ENCODE peak calls at places on chromosomes 4 and X, in nine cellular contexts. One of them, this sample, is unnamed.

GRCh38 chr4:169060396-169061081 is 50.5 kb upstream of the CBR4 start:
- DNase-seq in activated naive CD8-positive, alpha-beta T cell treated with anti-CD3 and anti-CD28 coated beads, Interleukin-2, amount 50 U/mL, for 24 hours: no peak
- DNase-seq in NCI-H345: no peak
- DNase-seq in H9: no peak
- DNase-seq in neural crest cell: no peak
- DNase-seq in GM13977: no peak
- DNase-seq in hypothalamus: no peak
- DNase-seq in fibroblast of mammary gland: peak; percentile 28
- DNase-seq in kidney glomerular epithelial cell: no peak
- DNase-seq in this sample: no peak

GRCh38 chr4:153428816-153429592 is 37.2 kb upstream of the TMEM131L start:
- DNase-seq in activated naive CD8-positive, alpha-beta T cell treated with anti-CD3 and anti-CD28 coated beads, Interleukin-2, amount 50 U/mL, for 24 hours: no peak
- DNase-seq in NCI-H345: no peak
- DNase-seq in H9: no peak
- DNase-seq in neural crest cell: no peak
- DNase-seq in GM13977: no peak
- DNase-seq in hypothalamus: no peak
- DNase-seq in fibroblast of mammary gland: no peak
- DNase-seq in kidney glomerular epithelial cell: no peak
- DNase-seq in this sample: no peak

GRCh38 chr4:68673143-68673542 is 2.7 kb upstream of the UGT2B15 start:
- DNase-seq in activated naive CD8-positive, alpha-beta T cell treated with anti-CD3 and anti-CD28 coated beads, Interleukin-2, amount 50 U/mL, for 24 hours: no peak
- DNase-seq in NCI-H345: no peak
- DNase-seq in H9: no peak
- DNase-seq in neural crest cell: no peak
- DNase-seq in GM13977: no peak
- DNase-seq in hypothalamus: no peak
- DNase-seq in fibroblast of mammary gland: no peak
- DNase-seq in kidney glomerular epithelial cell: no peak
- DNase-seq in this sample: no peak

GRCh38 chrX:152912121-152912520 is 14.3 kb downstream of the ZNF185 start:
- DNase-seq in activated naive CD8-positive, alpha-beta T cell treated with anti-CD3 and anti-CD28 coated beads, Interleukin-2, amount 50 U/mL, for 24 hours: no peak
- DNase-seq in NCI-H345: no peak
- DNase-seq in H9: peak; percentile 48
- DNase-seq in neural crest cell: no peak
- DNase-seq in GM13977: no peak
- DNase-seq in hypothalamus: no peak
- DNase-seq in fibroblast of mammary gland: no peak
- DNase-seq in kidney glomerular epithelial cell: no peak
- DNase-seq in this sample: no peak

GRCh38 chrX:38654302-38654701 is 93.0 kb downstream of the TSPAN7 start:
- DNase-seq in activated naive CD8-positive, alpha-beta T cell treated with anti-CD3 and anti-CD28 coated beads, Interleukin-2, amount 50 U/mL, for 24 hours: no peak
- DNase-seq in NCI-H345: peak; percentile 0
- DNase-seq in H9: no peak
- DNase-seq in neural crest cell: no peak
- DNase-seq in GM13977: no peak
- DNase-seq in hypothalamus: no peak
- DNase-seq in fibroblast of mammary gland: peak; percentile 35
- DNase-seq in kidney glomerular epithelial cell: peak; percentile 4
- DNase-seq in this sample: no peak

GRCh38 chr4:169189372-169189771 is 81.4 kb downstream of the SH3RF1 start:
- DNase-seq in activated naive CD8-positive, alpha-beta T cell treated with anti-CD3 and anti-CD28 coated beads, Interleukin-2, amount 50 U/mL, for 24 hours: no peak
- DNase-seq in NCI-H345: no peak
- DNase-seq in H9: no peak
- DNase-seq in neural crest cell: no peak
- DNase-seq in GM13977: no peak
- DNase-seq in hypothalamus: no peak
- DNase-seq in fibroblast of mammary gland: no peak
- DNase-seq in kidney glomerular epithelial cell: no peak
- DNase-seq in this sample: no peak

GRCh38 chrX:2385224-2385623 is 115.6 kb downstream of the DHRSX start:
- DNase-seq in activated naive CD8-positive, alpha-beta T cell treated with anti-CD3 and anti-CD28 coated beads, Interleukin-2, amount 50 U/mL, for 24 hours: no peak
- DNase-seq in NCI-H345: no peak
- DNase-seq in H9: no peak
- DNase-seq in neural crest cell: no peak
- DNase-seq in GM13977: no peak
- DNase-seq in hypothalamus: no peak
- DNase-seq in fibroblast of mammary gland: peak; percentile 83
- DNase-seq in kidney glomerular epithelial cell: no peak
- DNase-seq in this sample: no peak

GRCh38 chr4:48109413-48110263 is 24.4 kb downstream of the TXK start:
- DNase-seq in activated naive CD8-positive, alpha-beta T cell treated with anti-CD3 and anti-CD28 coated beads, Interleukin-2, amount 50 U/mL, for 24 hours: no peak
- DNase-seq in NCI-H345: peak; percentile 25
- DNase-seq in H9: no peak
- DNase-seq in neural crest cell: no peak
- DNase-seq in GM13977: peak; percentile 51
- DNase-seq in hypothalamus: no peak
- DNase-seq in fibroblast of mammary gland: peak; percentile 49
- DNase-seq in kidney glomerular epithelial cell: peak; percentile 51
- DNase-seq in this sample: no peak

GRCh38 chrX:129653181-129653984 is 1.4 kb downstream of the APLN start:
- DNase-seq in activated naive CD8-positive, alpha-beta T cell treated with anti-CD3 and anti-CD28 coated beads, Interleukin-2, amount 50 U/mL, for 24 hours: no peak
- DNase-seq in NCI-H345: peak; percentile 18
- DNase-seq in H9: peak; percentile 19
- DNase-seq in neural crest cell: no peak
- DNase-seq in GM13977: no peak
- DNase-seq in hypothalamus: no peak
- DNase-seq in fibroblast of mammary gland: no peak
- DNase-seq in kidney glomerular epithelial cell: no peak
- DNase-seq in this sample: no peak

GRCh38 chr4:106421441-106422296 is 53.1 kb upstream of the GIMD1 start:
- DNase-seq in activated naive CD8-positive, alpha-beta T cell treated with anti-CD3 and anti-CD28 coated beads, Interleukin-2, amount 50 U/mL, for 24 hours: no peak
- DNase-seq in NCI-H345: no peak
- DNase-seq in H9: no peak
- DNase-seq in neural crest cell: no peak
- DNase-seq in GM13977: no peak
- DNase-seq in hypothalamus: no peak
- DNase-seq in fibroblast of mammary gland: no peak
- DNase-seq in kidney glomerular epithelial cell: peak; percentile 85
- DNase-seq in this sample: no peak

GRCh38 chrX:28639502-28639901 is 52.3 kb downstream of the IL1RAPL1 start:
- DNase-seq in activated naive CD8-positive, alpha-beta T cell treated with anti-CD3 and anti-CD28 coated beads, Interleukin-2, amount 50 U/mL, for 24 hours: no peak
- DNase-seq in NCI-H345: no peak
- DNase-seq in H9: no peak
- DNase-seq in neural crest cell: no peak
- DNase-seq in GM13977: no peak
- DNase-seq in hypothalamus: no peak
- DNase-seq in fibroblast of mammary gland: no peak
- DNase-seq in kidney glomerular epithelial cell: no peak
- DNase-seq in this sample: no peak

GRCh38 chr4:105998210-105998609 is 102.9 kb downstream of the NPNT start:
- DNase-seq in activated naive CD8-positive, alpha-beta T cell treated with anti-CD3 and anti-CD28 coated beads, Interleukin-2, amount 50 U/mL, for 24 hours: no peak
- DNase-seq in NCI-H345: peak; percentile 2
- DNase-seq in H9: no peak
- DNase-seq in neural crest cell: no peak
- DNase-seq in GM13977: no peak
- DNase-seq in hypothalamus: no peak
- DNase-seq in fibroblast of mammary gland: no peak
- DNase-seq in kidney glomerular epithelial cell: peak; percentile 69
- DNase-seq in this sample: no peak

GRCh38 chrX:148049441-148049840 is 68.3 kb downstream of the FMR1NB start:
- DNase-seq in activated naive CD8-positive, alpha-beta T cell treated with anti-CD3 and anti-CD28 coated beads, Interleukin-2, amount 50 U/mL, for 24 hours: no peak
- DNase-seq in NCI-H345: peak; percentile 10
- DNase-seq in H9: no peak
- DNase-seq in neural crest cell: no peak
- DNase-seq in GM13977: peak; percentile 49
- DNase-seq in hypothalamus: no peak
- DNase-seq in fibroblast of mammary gland: peak; percentile 45
- DNase-seq in kidney glomerular epithelial cell: peak; percentile 2
- DNase-seq in this sample: no peak

GRCh38 chr4:135281230-135281629 is 1079.6 kb upstream of the PABPC4L start:
- DNase-seq in activated naive CD8-positive, alpha-beta T cell treated with anti-CD3 and anti-CD28 coated beads, Interleukin-2, amount 50 U/mL, for 24 hours: no peak
- DNase-seq in NCI-H345: no peak
- DNase-seq in H9: no peak
- DNase-seq in neural crest cell: no peak
- DNase-seq in GM13977: no peak
- DNase-seq in hypothalamus: no peak
- DNase-seq in fibroblast of mammary gland: no peak
- DNase-seq in kidney glomerular epithelial cell: no peak
- DNase-seq in this sample: no peak

GRCh38 chrX:13791559-13791958 is 25.3 kb downstream of the GPM6B start:
- DNase-seq in activated naive CD8-positive, alpha-beta T cell treated with anti-CD3 and anti-CD28 coated beads, Interleukin-2, amount 50 U/mL, for 24 hours: no peak
- DNase-seq in NCI-H345: no peak
- DNase-seq in H9: no peak
- DNase-seq in neural crest cell: no peak
- DNase-seq in GM13977: no peak
- DNase-seq in hypothalamus: peak; percentile 26
- DNase-seq in fibroblast of mammary gland: peak; percentile 38
- DNase-seq in kidney glomerular epithelial cell: no peak
- DNase-seq in this sample: peak; percentile 21

GRCh38 chrX:12567857-12568256 is 223.4 kb upstream of the PRPS2 start:
- DNase-seq in activated naive CD8-positive, alpha-beta T cell treated with anti-CD3 and anti-CD28 coated beads, Interleukin-2, amount 50 U/mL, for 24 hours: no peak
- DNase-seq in NCI-H345: no peak
- DNase-seq in H9: no peak
- DNase-seq in neural crest cell: no peak
- DNase-seq in GM13977: no peak
- DNase-seq in hypothalamus: no peak
- DNase-seq in fibroblast of mammary gland: peak; percentile 25
- DNase-seq in kidney glomerular epithelial cell: no peak
- DNase-seq in this sample: no peak

GRCh38 chrX:140710710-140711109 is 1.2 kb downstream of the LINC00632 start:
- DNase-seq in activated naive CD8-positive, alpha-beta T cell treated with anti-CD3 and anti-CD28 coated beads, Interleukin-2, amount 50 U/mL, for 24 hours: no peak
- DNase-seq in NCI-H345: no peak
- DNase-seq in H9: no peak
- DNase-seq in neural crest cell: peak; percentile 10
- DNase-seq in GM13977: no peak
- DNase-seq in hypothalamus: peak; percentile 6
- DNase-seq in fibroblast of mammary gland: no peak
- DNase-seq in kidney glomerular epithelial cell: no peak
- DNase-seq in this sample: no peak

GRCh38 chr4:42397256-42397634 is at the start of gene SHISA3:
- DNase-seq in activated naive CD8-positive, alpha-beta T cell treated with anti-CD3 and anti-CD28 coated beads, Interleukin-2, amount 50 U/mL, for 24 hours: peak; percentile 25
- DNase-seq in NCI-H345: no peak
- DNase-seq in H9: peak; percentile 70
- DNase-seq in neural crest cell: peak; percentile 43
- DNase-seq in GM13977: peak; percentile 55
- DNase-seq in hypothalamus: no peak
- DNase-seq in fibroblast of mammary gland: peak; percentile 24
- DNase-seq in kidney glomerular epithelial cell: no peak
- DNase-seq in this sample: no peak

GRCh38 chr4:141464366-141464765 is 172.0 kb upstream of the IL15 start:
- DNase-seq in activated naive CD8-positive, alpha-beta T cell treated with anti-CD3 and anti-CD28 coated beads, Interleukin-2, amount 50 U/mL, for 24 hours: no peak
- DNase-seq in NCI-H345: peak; percentile 66
- DNase-seq in H9: no peak
- DNase-seq in neural crest cell: no peak
- DNase-seq in GM13977: no peak
- DNase-seq in hypothalamus: no peak
- DNase-seq in fibroblast of mammary gland: no peak
- DNase-seq in kidney glomerular epithelial cell: no peak
- DNase-seq in this sample: no peak

GRCh38 chr4:160450861-160451260 is 1348.0 kb downstream of the RAPGEF2 start:
- DNase-seq in activated naive CD8-positive, alpha-beta T cell treated with anti-CD3 and anti-CD28 coated beads, Interleukin-2, amount 50 U/mL, for 24 hours: no peak
- DNase-seq in NCI-H345: no peak
- DNase-seq in H9: no peak
- DNase-seq in neural crest cell: no peak
- DNase-seq in GM13977: no peak
- DNase-seq in hypothalamus: no peak
- DNase-seq in fibroblast of mammary gland: no peak
- DNase-seq in kidney glomerular epithelial cell: no peak
- DNase-seq in this sample: no peak

GRCh38 chrX:3788494-3789233 is 75.2 kb upstream of the PRKX start:
- DNase-seq in activated naive CD8-positive, alpha-beta T cell treated with anti-CD3 and anti-CD28 coated beads, Interleukin-2, amount 50 U/mL, for 24 hours: no peak
- DNase-seq in NCI-H345: peak; percentile 18
- DNase-seq in H9: peak; percentile 58
- DNase-seq in neural crest cell: no peak
- DNase-seq in GM13977: no peak
- DNase-seq in hypothalamus: no peak
- DNase-seq in fibroblast of mammary gland: no peak
- DNase-seq in kidney glomerular epithelial cell: no peak
- DNase-seq in this sample: no peak

GRCh38 chrX:1440506-1440905 is 12.2 kb downstream of the ASMTL start:
- DNase-seq in activated naive CD8-positive, alpha-beta T cell treated with anti-CD3 and anti-CD28 coated beads, Interleukin-2, amount 50 U/mL, for 24 hours: no peak
- DNase-seq in NCI-H345: no peak
- DNase-seq in H9: no peak
- DNase-seq in neural crest cell: no peak
- DNase-seq in GM13977: no peak
- DNase-seq in hypothalamus: no peak
- DNase-seq in fibroblast of mammary gland: no peak
- DNase-seq in kidney glomerular epithelial cell: no peak
- DNase-seq in this sample: no peak

GRCh38 chr4:6917445-6918241 is 8.0 kb downstream of the TBC1D14 start:
- DNase-seq in activated naive CD8-positive, alpha-beta T cell treated with anti-CD3 and anti-CD28 coated beads, Interleukin-2, amount 50 U/mL, for 24 hours: peak; percentile 62
- DNase-seq in NCI-H345: peak; percentile 94
- DNase-seq in H9: peak; percentile 59
- DNase-seq in neural crest cell: no peak
- DNase-seq in GM13977: peak; percentile 68
- DNase-seq in hypothalamus: no peak
- DNase-seq in fibroblast of mammary gland: no peak
- DNase-seq in kidney glomerular epithelial cell: peak; percentile 12
- DNase-seq in this sample: no peak

GRCh38 chr4:6194458-6195195 is 5.7 kb downstream of the JAKMIP1 start:
- DNase-seq in activated naive CD8-positive, alpha-beta T cell treated with anti-CD3 and anti-CD28 coated beads, Interleukin-2, amount 50 U/mL, for 24 hours: no peak
- DNase-seq in NCI-H345: no peak
- DNase-seq in H9: no peak
- DNase-seq in neural crest cell: no peak
- DNase-seq in GM13977: no peak
- DNase-seq in hypothalamus: no peak
- DNase-seq in fibroblast of mammary gland: no peak
- DNase-seq in kidney glomerular epithelial cell: no peak
- DNase-seq in this sample: no peak

GRCh38 chrX:39822133-39822748 is 275.5 kb downstream of the BCOR start:
- DNase-seq in activated naive CD8-positive, alpha-beta T cell treated with anti-CD3 and anti-CD28 coated beads, Interleukin-2, amount 50 U/mL, for 24 hours: no peak
- DNase-seq in NCI-H345: no peak
- DNase-seq in H9: no peak
- DNase-seq in neural crest cell: no peak
- DNase-seq in GM13977: no peak
- DNase-seq in hypothalamus: no peak
- DNase-seq in fibroblast of mammary gland: no peak
- DNase-seq in kidney glomerular epithelial cell: no peak
- DNase-seq in this sample: no peak

This sample was measured in caudate nucleus.